ENCODE peak calls at places on chromosomes 1 and 21, in seven cellular contexts. V is A549, U is heart right ventricle, G is GM23248, K is cardiac muscle cell, X is uterus, P is tibial artery. D is an unnamed sample.

GRCh38 chr1:211356723-211357418 is 30.2 kb downstream of the TRAF5 start:
- DNase-seq in V (no peak), U (no peak), G (peak), K (no peak), X (no peak), P (no peak), D (no peak)

GRCh38 chr1:235068155-235069121 is 60.2 kb downstream of the TOMM20 start:
- DNase-seq in V (peak), U (no peak), G (peak), K (no peak), X (no peak), P (no peak), D (no peak)

GRCh38 chr1:100719490-100719889 is at the start of gene VCAM1:
- DNase-seq in V (no peak), U (no peak), G (no peak), K (peak), X (no peak), P (no peak), D (no peak)

GRCh38 chr1:54968581-54968980 is 11.8 kb upstream of the TMEM61 start:
- DNase-seq in V (no peak), U (no peak), G (peak), K (no peak), X (no peak), P (no peak), D (no peak)

GRCh38 chr1:113141650-113142473 is 68.9 kb downstream of the LRIG2 start:
- DNase-seq in V (peak), U (no peak), G (peak), K (no peak), X (no peak), P (no peak), D (no peak)

GRCh38 chr1:112686835-112687234 is 12.4 kb downstream of the MOV10 start:
- DNase-seq in V (no peak), U (no peak), G (no peak), K (no peak), X (no peak), P (no peak), D (no peak)

GRCh38 chr1:15046487-15047165 is 106.9 kb upstream of the TMEM51 start:
- DNase-seq in V (peak), U (peak), G (peak), K (peak), X (peak), P (peak), D (peak)

GRCh38 chr1:151993734-151994496 is at the start of gene S100A10:
- DNase-seq in V (peak), U (peak), G (peak), K (peak), X (peak), P (peak), D (peak)

GRCh38 chr1:76219589-76219914 is 145.0 kb downstream of the ST6GALNAC3 start:
- DNase-seq in V (no peak), U (no peak), G (no peak), K (no peak), X (no peak), P (no peak), D (no peak)

GRCh38 chr1:5388622-5389021 is 603.6 kb downstream of the NPHP4 start:
- DNase-seq in V (no peak), U (no peak), G (no peak), K (no peak), X (no peak), P (no peak), D (no peak)

GRCh38 chr1:70465911-70466310 is 54.8 kb downstream of the CTH start:
- DNase-seq in V (no peak), U (no peak), G (no peak), K (no peak), X (no peak), P (no peak), D (no peak)

GRCh38 chr1:11051781-11052510 is 4.9 kb upstream of the MASP2 start:
- DNase-seq in V (no peak), U (no peak), G (peak), K (no peak), X (no peak), P (no peak), D (peak)

GRCh38 chr1:88890790-88891317 is 513 bp downstream of the GTF2B start:
- DNase-seq in V (no peak), U (no peak), G (peak), K (peak), X (no peak), P (no peak), D (no peak)

GRCh38 chr1:58823481-58824010 is 39.7 kb upstream of the JUN start:
- DNase-seq in V (peak), U (no peak), G (peak), K (peak), X (no peak), P (no peak), D (no peak)

GRCh38 chr1:207978441-207978840 is 67.5 kb upstream of the CD34 start:
- DNase-seq in V (no peak), U (no peak), G (no peak), K (no peak), X (no peak), P (no peak), D (no peak)

GRCh38 chr1:230191079-230191478 is 124.0 kb downstream of the GALNT2 start:
- DNase-seq in V (no peak), U (no peak), G (peak), K (peak), X (peak), P (peak), D (no peak)

GRCh38 chr1:78839704-78840277 is 166.7 kb downstream of the ADGRL4 start:
- DNase-seq in V (peak), U (no peak), G (peak), K (peak), X (no peak), P (no peak), D (no peak)

GRCh38 chr1:172585348-172585747 is 52.4 kb downstream of the SUCO start:
- DNase-seq in V (no peak), U (no peak), G (peak), K (no peak), X (no peak), P (no peak), D (no peak)

GRCh38 chr1:208089971-208090755 is 154.0 kb downstream of the PLXNA2 start:
- DNase-seq in V (no peak), U (peak), G (peak), K (peak), X (peak), P (no peak), D (no peak)

GRCh38 chr1:155694167-155694566 is 5.3 kb downstream of the DAP3 start:
- DNase-seq in V (no peak), U (no peak), G (no peak), K (no peak), X (no peak), P (no peak), D (no peak)

GRCh38 chr1:42040159-42040558 is 113.1 kb upstream of the GUCA2B start:
- DNase-seq in V (no peak), U (no peak), G (no peak), K (no peak), X (no peak), P (no peak), D (no peak)

GRCh38 chr1:67623906-67624305 is 61.1 kb upstream of the GADD45A start:
- DNase-seq in V (no peak), U (no peak), G (no peak), K (no peak), X (no peak), P (no peak), D (no peak)

GRCh38 chr1:226862900-226863299 is 7.5 kb upstream of the PSEN2 start:
- DNase-seq in V (peak), U (no peak), G (peak), K (no peak), X (no peak), P (no peak), D (no peak)

GRCh38 chr1:58395355-58395754 is 151.2 kb downstream of the OMA1 start:
- DNase-seq in V (peak), U (no peak), G (peak), K (no peak), X (no peak), P (no peak), D (no peak)

GRCh38 chr1:4086921-4087320 is 186.8 kb upstream of the C1orf174 start:
- DNase-seq in V (no peak), U (no peak), G (no peak), K (no peak), X (no peak), P (peak), D (no peak)

GRCh38 chr1:172530000-172530399 is 3.0 kb upstream of the SUCO start:
- DNase-seq in V (no peak), U (no peak), G (peak), K (no peak), X (no peak), P (no peak), D (no peak)

GRCh38 chr21:41411449-41412089 is 14.5 kb upstream of the MX1 start:
- DNase-seq in V (peak), U (peak), G (no peak), K (no peak), X (no peak), P (peak), D (no peak)

GRCh38 chr1:203408485-203409229 is 57.7 kb upstream of the FMOD start:
- DNase-seq in V (peak), U (peak), G (peak), K (no peak), X (peak), P (peak), D (peak)

GRCh38 chr1:19463204-19463803 is 22.0 kb downstream of the CAPZB start:
- DNase-seq in V (no peak), U (no peak), G (no peak), K (no peak), X (no peak), P (no peak), D (no peak)

GRCh38 chr1:41776896-41777431 is 141.8 kb downstream of the HIVEP3 start:
- DNase-seq in V (no peak), U (peak), G (no peak), K (no peak), X (no peak), P (peak), D (no peak)

GRCh38 chr1:171107257-171107940 is 16.7 kb downstream of the FMO3 start:
- DNase-seq in V (no peak), U (no peak), G (no peak), K (no peak), X (no peak), P (no peak), D (no peak)

DNA sequence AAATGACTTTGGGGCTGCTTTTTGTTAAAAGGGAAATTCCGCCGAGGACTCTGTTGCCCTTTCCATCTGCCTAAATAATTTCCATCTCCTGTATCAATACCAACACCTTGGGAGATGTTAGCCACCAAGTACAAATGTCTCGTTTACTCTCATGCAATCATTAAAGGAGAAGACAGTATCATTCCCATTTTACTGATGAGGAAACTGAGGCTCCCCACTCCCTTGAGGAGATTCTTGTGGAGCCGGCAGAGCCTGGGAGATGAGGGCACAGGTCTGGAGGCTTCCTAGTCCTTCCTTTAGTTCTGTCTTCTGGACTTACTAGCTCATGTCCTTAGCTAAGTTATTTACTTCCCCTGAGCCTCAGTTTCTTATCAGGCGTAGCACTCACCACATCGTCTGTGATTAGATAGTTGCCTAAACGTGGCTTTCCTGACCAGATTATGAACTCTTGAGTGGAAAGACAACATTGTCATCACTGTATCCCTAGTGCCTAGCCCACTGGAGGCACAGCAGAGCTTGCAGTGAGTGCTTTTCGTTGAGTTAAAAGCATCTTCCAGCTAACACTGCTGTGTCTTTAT is 81.6 kb downstream of the ADSS2 start:
- DNase-seq in V (no peak), U (no peak), G (no peak), K (peak), X (no peak), P (no peak), D (no peak)
- H3K27ac ChIP-seq in V (no peak), U (no peak), G (no peak), K (no peak), X (no peak), P (no peak), D (no peak)

DNA sequence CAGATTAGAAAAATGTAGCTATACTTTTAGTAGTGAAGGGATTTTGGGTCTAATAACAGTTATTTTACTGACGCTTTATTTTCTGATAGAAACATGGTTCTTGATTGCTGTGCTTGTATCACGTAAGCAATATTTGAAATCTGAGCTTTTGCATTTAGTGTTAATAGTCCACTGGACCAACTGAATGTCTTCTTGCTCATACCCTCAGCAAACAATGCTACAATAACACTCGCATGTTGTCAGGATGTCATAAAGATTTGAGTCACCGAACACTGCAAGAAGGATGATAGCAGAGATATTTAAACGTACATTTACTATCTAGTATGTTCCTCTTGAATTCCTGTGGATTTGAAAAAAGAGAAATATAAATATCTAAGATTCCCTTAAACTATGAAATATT is 7.5 kb downstream of the DYRK1A start:
- DNase-seq in V (peak), U (no peak), G (peak), K (no peak), X (no peak), P (no peak), D (no peak)
- H3K4me3 ChIP-seq in V (no peak), U (no peak), G (no peak), K (no peak), X (no peak), P (no peak), D (no peak)

DNA sequence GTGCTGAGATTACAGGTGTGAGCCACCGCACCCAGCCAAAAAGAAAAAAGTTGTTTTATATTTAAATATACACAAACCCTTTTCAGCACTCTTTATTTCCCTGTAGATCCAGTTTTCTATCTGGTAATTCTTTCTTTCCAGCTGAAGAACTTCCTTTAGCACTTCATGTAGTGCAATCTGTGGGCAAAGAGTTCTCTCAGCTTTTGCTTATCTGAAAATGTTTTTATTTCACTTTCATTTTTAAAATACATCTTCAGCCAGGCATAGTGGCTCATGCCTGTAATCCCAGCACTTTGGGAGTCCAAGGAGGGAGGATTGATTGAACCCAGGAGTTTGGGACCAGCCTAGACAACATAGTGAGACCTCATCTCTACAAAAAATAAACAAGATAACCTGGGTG is 28.5 kb upstream of the HYI start:
- DNase-seq in V (no peak), U (no peak), G (no peak), K (no peak), X (no peak), P (no peak), D (no peak)
- H3K27ac ChIP-seq in V (no peak), U (no peak), G (no peak), K (no peak), X (no peak), P (no peak), D (no peak)

DNA sequence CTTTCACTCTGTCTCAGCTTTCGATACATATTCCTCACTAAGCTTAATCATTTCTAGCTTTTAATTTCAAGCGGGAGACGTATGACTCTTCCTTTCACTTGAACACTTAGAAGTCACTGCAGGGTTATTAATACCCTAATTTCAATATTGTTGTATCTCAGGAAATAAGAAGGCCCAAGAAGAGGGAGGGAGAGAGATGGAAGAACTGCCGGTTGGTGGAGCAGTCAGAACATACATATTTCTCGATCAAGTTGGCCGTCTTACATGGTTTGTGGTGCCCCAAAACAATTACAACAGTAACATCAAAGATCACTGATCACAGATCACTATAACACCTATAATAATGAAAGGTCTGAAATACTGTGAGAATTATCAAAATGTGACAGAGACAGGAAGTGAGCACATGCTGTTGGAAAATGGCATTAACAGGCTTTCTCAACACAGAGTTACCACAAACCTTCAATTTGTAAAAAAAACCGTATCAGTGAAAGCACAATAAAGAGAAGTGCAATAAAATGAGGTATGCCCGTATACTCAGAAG is 145.4 kb upstream of the HP1BP3 start:
- DNase-seq in V (no peak), U (no peak), G (no peak), K (no peak), X (no peak), P (no peak), D (no peak)
- H3K4me3 ChIP-seq in V (no peak), U (no peak), G (no peak), K (no peak), X (no peak), P (no peak), D (no peak)

GRCh38 chr1:85311818-85312217 is 35.4 kb upstream of the BCL10 start:
- DNase-seq in V (no peak), U (no peak), G (no peak), K (no peak), X (no peak), P (no peak), D (no peak)
- H3K27ac ChIP-seq in V (no peak), U (no peak), G (peak), K (no peak), X (no peak), P (peak), D (no peak)

DNA sequence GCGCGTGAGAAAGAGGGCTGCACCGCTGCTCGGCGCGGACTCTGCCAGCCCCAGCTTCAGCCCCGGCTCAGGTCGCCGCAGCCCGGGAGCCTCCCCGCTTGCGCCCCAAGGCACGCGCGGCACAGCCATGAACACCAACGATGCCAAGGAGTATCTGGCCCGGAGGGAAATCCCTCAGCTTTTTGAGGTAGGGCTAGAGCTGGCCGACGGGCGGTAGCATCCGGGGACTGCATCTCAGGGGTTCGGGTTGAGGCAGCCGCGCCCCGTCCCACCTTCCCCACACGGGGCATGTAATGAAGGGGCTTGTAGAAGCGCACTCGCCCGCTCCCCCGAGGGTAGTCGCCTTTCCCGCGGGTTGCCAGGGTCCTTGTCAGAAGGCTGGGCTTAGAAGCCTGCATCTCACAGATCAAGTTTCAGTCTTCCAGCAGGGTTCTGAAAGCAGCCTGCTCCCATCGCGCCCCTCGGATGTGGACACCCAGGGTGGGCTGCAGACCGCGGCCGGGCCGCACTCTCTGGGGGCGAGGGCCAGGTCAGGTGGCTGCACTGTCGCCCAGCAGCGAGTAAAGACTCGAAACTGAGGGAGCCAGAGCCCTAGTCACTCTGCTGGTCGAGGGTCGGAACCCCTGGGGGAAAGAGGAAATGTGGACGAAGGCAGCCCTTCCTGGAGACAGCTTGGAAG is 507 bp downstream of the AK5 start:
- DNase-seq in V (peak), U (no peak), G (peak), K (peak), X (no peak), P (no peak), D (peak)
- H3K4me3 ChIP-seq in V (peak), U (peak), G (peak), K (peak), X (peak), P (peak), D (peak)